ENCODE peak calls at places on chromosomes 6 and 20, in ten cellular contexts. M, I, B, S, V, A, K, L, O and Z are unnamed samples.

GRCh38 chr20:4560667-4561066 is 161.0 kb upstream of the PRND start:
- DNase-seq in M (no peak), I (no peak), B (no peak), S (no peak), V (no peak), A (no peak), K (no peak), L (no peak), O (no peak), Z (no peak)

GRCh38 chr20:31675828-31676533 is 38.3 kb downstream of the COX4I2 start:
- DNase-seq in M (no peak), I (no peak), B (no peak), S (peak), V (peak), A (peak), K (no peak), L (no peak), O (no peak), Z (no peak)

GRCh38 chr6:134351615-134352474 is 33.9 kb upstream of the SGK1 start:
- DNase-seq in M (no peak), I (no peak), B (no peak), S (no peak), V (no peak), A (no peak), K (no peak), L (no peak), O (no peak), Z (no peak)

GRCh38 chr6:149289192-149289741 is 28.2 kb upstream of the TAB2 start:
- DNase-seq in M (no peak), I (no peak), B (no peak), S (no peak), V (no peak), A (no peak), K (no peak), L (no peak), O (no peak), Z (no peak)

GRCh38 chr20:31710423-31711250 is 12.0 kb downstream of the BCL2L1 start:
- DNase-seq in M (no peak), I (no peak), B (peak), S (no peak), V (no peak), A (no peak), K (no peak), L (no peak), O (peak), Z (no peak)

GRCh38 chr20:59400666-59401065 is 100.3 kb downstream of the EDN3 start:
- DNase-seq in M (no peak), I (no peak), B (no peak), S (no peak), V (no peak), A (peak), K (no peak), L (no peak), O (no peak), Z (no peak)

GRCh38 chr20:23397961-23398360 is 23.3 kb downstream of the NAPB start:
- DNase-seq in M (no peak), I (no peak), B (no peak), S (peak), V (peak), A (no peak), K (no peak), L (no peak), O (no peak), Z (no peak)

GRCh38 chr20:46011631-46012482 is 3.1 kb downstream of the MMP9 start:
- DNase-seq in M (no peak), I (no peak), B (peak), S (no peak), V (peak), A (peak), K (peak), L (peak), O (no peak), Z (peak)

GRCh38 chr6:134079406-134079921 is 27.0 kb upstream of the SLC2A12 start:
- DNase-seq in M (no peak), I (no peak), B (no peak), S (no peak), V (no peak), A (no peak), K (no peak), L (no peak), O (no peak), Z (no peak)

GRCh38 chr6:154252676-154253075 is 103.9 kb downstream of the IPCEF1 start:
- DNase-seq in M (no peak), I (no peak), B (no peak), S (no peak), V (peak), A (no peak), K (no peak), L (no peak), O (no peak), Z (no peak)

GRCh38 chr6:6251555-6252280 is 68.7 kb downstream of the F13A1 start:
- DNase-seq in M (no peak), I (no peak), B (no peak), S (no peak), V (no peak), A (no peak), K (no peak), L (no peak), O (no peak), Z (no peak)